ENCODE peak calls at places on chromosomes 1 and 21, in nine cellular contexts. E is pancreas, D is endothelial cell, N is mesothelial cell of epicardium, A is glutamatergic neuron, Q is mucosa of descending colon, X is GM06990, T is AG09309, J is lung. P is an unnamed sample.
A peak's percentile ranks its signal among the peaks of the same experiment; 100 is the strongest.

GRCh38 chr1:224183591-224184312 is 712 bp downstream of the DEGS1 start:
- DNase-seq in E (peak; percentile 60), D (peak; percentile 50), N (peak; percentile 68), A (peak; percentile 69), Q (peak; percentile 77), X (peak; percentile 85), T (no peak), J (peak; percentile 59), P (peak; percentile 63)

GRCh38 chr1:15341634-15342375 is 67.9 kb upstream of the EFHD2 start:
- DNase-seq in E (no peak), D (no peak), N (no peak), A (no peak), Q (no peak), X (peak; percentile 27), T (peak; percentile 59), J (no peak), P (no peak)

GRCh38 chr1:197783510-197783948 is 8.2 kb upstream of the DENND1B start:
- DNase-seq in E (no peak), D (no peak), N (no peak), A (no peak), Q (no peak), X (no peak), T (peak; percentile 32), J (no peak), P (no peak)

GRCh38 chr21:46220847-46221246 is 7.7 kb downstream of the LSS start:
- DNase-seq in E (no peak), D (no peak), N (no peak), A (no peak), Q (no peak), X (no peak), T (no peak), J (no peak), P (no peak)

GRCh38 chr21:35265170-35265877 is 216.2 kb upstream of the RUNX1 start:
- DNase-seq in E (no peak), D (no peak), N (no peak), A (no peak), Q (no peak), X (no peak), T (no peak), J (no peak), P (no peak)

GRCh38 chr1:42736152-42736551 is 3.9 kb downstream of the CLDN19 start:
- DNase-seq in E (no peak), D (peak; percentile 49), N (no peak), A (peak; percentile 63), Q (peak; percentile 82), X (no peak), T (no peak), J (no peak), P (no peak)

GRCh38 chr1:201026746-201027145 is 3.2 kb upstream of the KIF21B start:
- DNase-seq in E (no peak), D (no peak), N (no peak), A (no peak), Q (no peak), X (no peak), T (no peak), J (no peak), P (no peak)

GRCh38 chr1:113142791-113143190 is 69.8 kb downstream of the LRIG2 start:
- DNase-seq in E (no peak), D (no peak), N (no peak), A (no peak), Q (no peak), X (no peak), T (no peak), J (no peak), P (no peak)

GRCh38 chr1:203607169-203607873 is 19.3 kb upstream of the ATP2B4 start:
- DNase-seq in E (no peak), D (no peak), N (no peak), A (no peak), Q (peak; percentile 41), X (peak; percentile 20), T (peak; percentile 75), J (no peak), P (peak; percentile 53)

GRCh38 chr1:11286735-11287410 is 13.9 kb downstream of the UBIAD1 start:
- DNase-seq in E (no peak), D (no peak), N (no peak), A (peak; percentile 74), Q (no peak), X (no peak), T (no peak), J (no peak), P (no peak)

GRCh38 chr1:10962483-10962882 is 50.0 kb upstream of the TARDBP start:
- DNase-seq in E (peak; percentile 84), D (no peak), N (no peak), A (no peak), Q (no peak), X (no peak), T (no peak), J (no peak), P (no peak)

GRCh38 chr1:172733815-172734214 is 74.9 kb downstream of the FASLG start:
- DNase-seq in E (no peak), D (no peak), N (no peak), A (no peak), Q (no peak), X (no peak), T (no peak), J (no peak), P (no peak)
- TF ChIP-seq CTCF in E (no peak), D (no peak), N (no peak), A (no peak), Q (no peak), X (no peak), T (no peak), J (no peak), P (no peak)

DNA sequence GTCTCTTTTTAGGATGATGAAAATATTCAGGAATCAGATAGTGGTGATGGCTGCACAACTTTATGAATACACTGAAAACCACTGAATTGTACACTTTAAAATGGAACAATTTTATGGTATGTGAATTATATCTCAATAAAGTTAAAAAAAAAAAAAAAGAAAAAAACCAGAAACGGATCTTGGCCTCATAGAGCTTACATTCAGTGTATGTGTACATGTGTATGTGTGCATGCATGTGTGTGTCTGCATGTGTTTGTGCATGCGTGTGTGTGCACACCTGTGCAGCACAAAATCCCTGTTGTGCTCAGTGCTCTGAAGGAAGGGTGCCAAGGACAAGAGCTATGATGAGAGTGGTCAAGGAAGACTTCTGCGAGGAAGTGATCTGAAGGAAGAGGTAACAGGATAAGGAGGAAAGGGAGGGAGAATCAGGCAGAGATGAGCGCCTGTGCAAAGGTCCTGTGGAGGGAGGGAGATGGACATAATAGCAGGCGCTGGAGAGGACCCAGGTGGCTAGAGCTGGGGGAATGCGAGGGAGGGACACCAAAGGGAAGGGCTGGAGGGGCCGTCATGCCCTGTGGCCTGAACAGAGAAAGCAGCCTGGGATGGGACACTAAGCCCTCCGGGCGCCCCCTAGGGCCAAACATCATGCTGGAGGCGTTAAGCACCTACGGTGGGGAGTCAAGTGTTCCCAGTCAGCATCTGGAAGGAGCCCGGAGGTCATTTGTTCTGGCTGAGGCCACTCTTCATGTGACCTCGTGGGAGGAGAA is 25.2 kb downstream of the NKAIN1 start:
- DNase-seq in E (no peak), D (no peak), N (no peak), A (no peak), Q (no peak), X (no peak), T (no peak), J (no peak), P (no peak)
- TF ChIP-seq CTCF in E (no peak), D (no peak), N (no peak), A (no peak), Q (no peak), X (peak; percentile 35), T (no peak), J (no peak), P (no peak)

DNA sequence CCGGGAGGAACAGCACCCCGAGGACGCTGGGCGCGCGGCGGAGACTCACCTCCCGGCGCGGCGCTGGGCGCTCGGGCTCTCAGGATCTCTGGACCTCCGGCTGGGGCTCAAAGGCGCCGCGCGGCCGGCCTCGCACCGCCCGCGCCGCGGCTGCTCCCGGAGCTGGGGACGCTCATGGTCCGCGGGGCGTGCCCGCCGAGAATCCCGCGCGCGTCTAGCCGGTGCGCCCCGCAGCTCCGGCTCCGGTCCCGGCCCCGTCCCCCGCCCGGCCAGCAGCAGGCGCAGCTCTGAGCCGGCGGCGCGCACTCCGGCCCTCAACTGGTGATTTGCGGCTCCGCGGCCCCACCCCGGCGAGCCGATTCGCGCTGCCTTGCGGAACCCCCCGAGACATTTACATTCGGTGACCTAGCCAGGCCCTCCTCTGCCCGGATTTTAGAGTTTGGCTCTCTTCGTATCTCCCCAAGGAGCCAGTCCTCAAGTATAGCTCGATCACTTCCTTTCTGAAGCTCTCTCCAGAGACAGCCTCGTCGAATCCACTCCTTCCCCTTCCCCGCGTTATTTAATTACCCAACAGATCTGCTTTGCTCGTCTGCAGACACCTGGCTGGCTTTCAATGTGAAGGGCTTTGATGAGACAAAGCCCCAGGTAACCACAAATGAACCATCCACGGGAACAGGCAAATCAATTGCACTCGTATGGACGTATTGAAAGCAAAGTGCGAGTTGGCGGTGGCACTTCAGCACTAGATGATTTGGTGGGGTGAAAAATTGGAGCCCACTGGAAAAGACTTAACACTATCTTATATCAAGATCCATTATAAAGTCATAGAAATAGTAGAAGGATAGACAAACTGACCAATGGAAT is at the start of gene BCAR3:
- DNase-seq in E (peak; percentile 48), D (peak; percentile 71), N (peak; percentile 74), A (peak; percentile 80), Q (peak; percentile 80), X (peak; percentile 84), T (no peak), J (peak; percentile 69), P (peak; percentile 25)
- TF ChIP-seq CTCF in E (no peak), D (no peak), N (no peak), A (no peak), Q (no peak), X (no peak), T (peak; percentile 7), J (no peak), P (no peak)

DNA sequence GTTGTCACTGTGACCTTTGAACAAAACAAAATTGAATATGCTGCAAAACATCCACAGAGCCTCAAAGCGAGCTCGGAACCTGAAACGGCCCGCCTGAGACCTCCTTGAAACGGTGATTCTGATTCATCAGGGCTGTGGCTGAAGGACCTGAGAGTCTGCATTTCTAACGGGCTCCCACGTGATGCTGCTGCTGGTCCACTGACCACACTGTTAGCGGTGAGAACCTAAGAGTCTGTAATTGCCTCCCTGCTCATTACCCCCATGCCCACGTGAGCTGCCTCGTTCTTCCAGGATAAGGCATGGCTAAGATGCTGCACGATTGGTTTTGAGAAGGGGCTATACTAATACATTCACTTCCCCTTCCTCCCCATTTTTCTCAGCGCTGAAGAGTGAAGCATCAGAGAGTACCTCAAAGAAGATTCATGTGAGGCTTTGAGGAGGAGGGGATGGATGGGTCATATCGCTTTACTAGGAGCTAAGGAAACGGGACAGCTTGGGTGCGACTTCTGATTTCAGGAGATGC is 9.7 kb downstream of the TLR5 start:
- DNase-seq in E (no peak), D (no peak), N (no peak), A (no peak), Q (no peak), X (no peak), T (no peak), J (no peak), P (no peak)
- TF ChIP-seq CTCF in E (no peak), D (no peak), N (no peak), A (no peak), Q (no peak), X (no peak), T (no peak), J (no peak), P (no peak)

GRCh38 chr1:155093938-155094621 is 15.4 kb downstream of the EFNA3 start:
- DNase-seq in E (peak; percentile 29), D (no peak), N (peak; percentile 74), A (peak; percentile 61), Q (no peak), X (no peak), T (peak; percentile 21), J (no peak), P (no peak)
- TF ChIP-seq CTCF in E (peak; percentile 14), D (no peak), N (peak; percentile 18), A (peak; percentile 27), Q (no peak), X (peak; percentile 28), T (peak; percentile 51), J (peak; percentile 22), P (no peak)

GRCh38 chr1:226457307-226457712 is 49.4 kb upstream of the PARP1 start:
- DNase-seq in E (no peak), D (peak; percentile 46), N (no peak), A (no peak), Q (no peak), X (no peak), T (no peak), J (no peak), P (no peak)
- TF ChIP-seq CTCF in E (no peak), D (peak; percentile 50), N (peak; percentile 23), A (no peak), Q (no peak), X (no peak), T (peak; percentile 5), J (no peak), P (peak; percentile 28)